ENCODE peak calls at places on chromosomes 5 and 9, in seven cellular contexts. W, Q, R, I, G, O and F are unnamed samples.

GRCh38 chr9:105098370-105098769 is 146.1 kb upstream of the SLC44A1 start:
- DNase-seq in W (no peak), Q (no peak), R (no peak), I (no peak), G (no peak), O (no peak), F (no peak)

GRCh38 chr9:129489838-129490582 is 130.9 kb downstream of the C9orf50 start:
- DNase-seq in W (no peak), Q (peak), R (peak), I (no peak), G (no peak), O (no peak), F (no peak)

GRCh38 chr5:113246371-113246870 is 188.4 kb downstream of the TSSK1B start:
- DNase-seq in W (no peak), Q (peak), R (peak), I (no peak), G (no peak), O (peak), F (no peak)

GRCh38 chr9:72150653-72151052 is 1.4 kb downstream of the GDA start:
- DNase-seq in W (no peak), Q (no peak), R (no peak), I (no peak), G (no peak), O (no peak), F (no peak)

GRCh38 chr9:134333874-134334581 is 7.8 kb downstream of the RXRA start:
- DNase-seq in W (no peak), Q (no peak), R (no peak), I (no peak), G (no peak), O (no peak), F (no peak)

GRCh38 chr5:139474815-139475791 is 4.3 kb downstream of the SMIM33 start:
- DNase-seq in W (no peak), Q (peak), R (peak), I (no peak), G (peak), O (peak), F (no peak)

GRCh38 chr5:87069974-87070608 is 197.6 kb upstream of the RASA1 start:
- DNase-seq in W (peak), Q (peak), R (peak), I (no peak), G (no peak), O (peak), F (no peak)

GRCh38 chr9:136603901-136604816 is 58.3 kb upstream of the NOTCH1 start:
- DNase-seq in W (no peak), Q (no peak), R (no peak), I (no peak), G (no peak), O (no peak), F (no peak)

GRCh38 chr9:80874276-80874675 is 815.1 kb downstream of the TLE1 start:
- DNase-seq in W (no peak), Q (peak), R (peak), I (no peak), G (no peak), O (peak), F (no peak)

GRCh38 chr9:93071464-93071863 is 13.0 kb downstream of the SUSD3 start:
- DNase-seq in W (no peak), Q (no peak), R (peak), I (peak), G (no peak), O (peak), F (no peak)

GRCh38 chr9:6566409-6567139 is 79.0 kb downstream of the GLDC start:
- DNase-seq in W (peak), Q (peak), R (peak), I (peak), G (no peak), O (peak), F (no peak)

GRCh38 chr9:109826554-109826953 is 46.6 kb downstream of the PALM2AKAP2 start:
- DNase-seq in W (no peak), Q (no peak), R (no peak), I (no peak), G (no peak), O (no peak), F (no peak)

GRCh38 chr9:76135902-76136301 is 245.4 kb downstream of the PCSK5 start:
- DNase-seq in W (no peak), Q (peak), R (no peak), I (no peak), G (no peak), O (peak), F (no peak)

GRCh38 chr9:132548971-132549649 is 33.3 kb upstream of the BARHL1 start:
- DNase-seq in W (peak), Q (no peak), R (peak), I (no peak), G (no peak), O (peak), F (no peak)

GRCh38 chr9:132622144-132622543 is 39.7 kb downstream of the BARHL1 start:
- DNase-seq in W (no peak), Q (peak), R (peak), I (no peak), G (peak), O (peak), F (no peak)

GRCh38 chr9:89606567-89607311 is 1.9 kb downstream of the GADD45G start:
- DNase-seq in W (peak), Q (no peak), R (peak), I (no peak), G (peak), O (peak), F (no peak)

GRCh38 chr9:111599092-111599947 is at the start of gene PTGR1:
- DNase-seq in W (peak), Q (peak), R (peak), I (peak), G (peak), O (peak), F (peak)

GRCh38 chr5:173495225-173495904 is 121.1 kb downstream of the BOD1 start:
- DNase-seq in W (no peak), Q (no peak), R (no peak), I (no peak), G (no peak), O (peak), F (no peak)

GRCh38 chr5:170576602-170577584 is 73.1 kb downstream of the KCNIP1 start:
- DNase-seq in W (no peak), Q (peak), R (no peak), I (no peak), G (no peak), O (no peak), F (no peak)

GRCh38 chr5:28281381-28281780 is 1243.0 kb upstream of the CDH9 start:
- DNase-seq in W (peak), Q (peak), R (peak), I (no peak), G (no peak), O (no peak), F (no peak)

GRCh38 chr9:86075132-86075807 is 24.1 kb downstream of the GOLM1 start:
- DNase-seq in W (no peak), Q (peak), R (peak), I (no peak), G (no peak), O (no peak), F (no peak)

DNA sequence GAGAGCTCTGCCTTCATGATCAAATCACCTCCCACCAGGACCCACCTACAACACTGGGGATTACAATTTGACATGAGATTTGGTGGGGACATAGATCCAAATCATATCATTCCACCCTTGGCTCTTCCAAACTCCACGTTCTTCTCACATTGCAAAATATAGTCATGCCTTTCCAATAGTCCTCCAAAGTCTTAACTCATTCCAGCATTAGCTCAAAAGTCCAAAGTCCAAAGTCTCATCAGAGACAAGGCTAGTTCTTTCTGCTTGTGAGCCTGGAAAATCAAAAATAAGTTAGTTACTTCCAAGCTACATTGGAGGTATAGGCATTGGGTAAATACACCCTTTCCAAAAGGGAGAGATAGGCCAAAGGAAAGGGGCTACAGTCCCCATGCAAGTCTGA is 186.9 kb upstream of the PAPPA start:
- DNase-seq in W (no peak), Q (no peak), R (no peak), I (no peak), G (no peak), O (no peak), F (no peak)
- TF ChIP-seq CTCF in W (no peak), Q (no peak), R (no peak), I (no peak), G (no peak), O (no peak), F (no peak)

GRCh38 chr5:80125022-80125961 is 90.1 kb downstream of the THBS4 start:
- DNase-seq in W (no peak), Q (no peak), R (no peak), I (no peak), G (no peak), O (no peak), F (no peak)
- TF ChIP-seq CTCF in W (no peak), Q (no peak), R (no peak), I (no peak), G (no peak), O (no peak), F (no peak)

GRCh38 chr5:318931-319601 is 2.4 kb upstream of the AHRR start:
- DNase-seq in W (no peak), Q (no peak), R (no peak), I (no peak), G (no peak), O (no peak), F (no peak)

GRCh38 chr5:315488-316209 is 5.9 kb upstream of the AHRR start:
- DNase-seq in W (no peak), Q (no peak), R (no peak), I (no peak), G (no peak), O (no peak), F (no peak)

GRCh38 chr5:318341-318897 is 3.1 kb upstream of the AHRR start:
- DNase-seq in W (peak), Q (peak), R (peak), I (no peak), G (no peak), O (peak), F (no peak)

GRCh38 chr5:316210-317085 is 5.1 kb upstream of the AHRR start:
- DNase-seq in W (no peak), Q (no peak), R (no peak), I (no peak), G (no peak), O (no peak), F (no peak)

GRCh38 chr5:317086-317811 is 4.3 kb upstream of the AHRR start:
- DNase-seq in W (no peak), Q (peak), R (peak), I (peak), G (no peak), O (peak), F (peak)
- TF ChIP-seq CTCF in W (peak), Q (peak), R (peak), I (peak), G (peak), O (peak), F (peak)

GRCh38 chr9:124312290-124313265 is 54.8 kb downstream of the NEK6 start:
- DNase-seq in W (no peak), Q (no peak), R (no peak), I (no peak), G (no peak), O (no peak), F (no peak)

GRCh38 chr9:124320062-124320973 is 62.6 kb downstream of the NEK6 start:
- DNase-seq in W (no peak), Q (peak), R (peak), I (peak), G (peak), O (peak), F (peak)

GRCh38 chr9:124311283-124311682 is 53.5 kb downstream of the NEK6 start:
- DNase-seq in W (no peak), Q (no peak), R (no peak), I (no peak), G (no peak), O (no peak), F (no peak)

GRCh38 chr9:124313940-124314339 is 56.2 kb downstream of the NEK6 start:
- DNase-seq in W (no peak), Q (no peak), R (no peak), I (no peak), G (no peak), O (no peak), F (no peak)

GRCh38 chr9:124315856-124316255 is 58.1 kb downstream of the NEK6 start:
- DNase-seq in W (no peak), Q (no peak), R (no peak), I (no peak), G (no peak), O (no peak), F (no peak)
- TF ChIP-seq CTCF in W (no peak), Q (no peak), R (no peak), I (no peak), G (no peak), O (no peak), F (no peak)

GRCh38 chr9:95507456-95508241 is 9.1 kb downstream of the PTCH1 start:
- DNase-seq in W (no peak), Q (peak), R (peak), I (peak), G (peak), O (peak), F (no peak)

GRCh38 chr9:95506692-95507455 is 9.9 kb downstream of the PTCH1 start:
- DNase-seq in W (no peak), Q (peak), R (peak), I (peak), G (no peak), O (peak), F (no peak)

GRCh38 chr9:95505072-95505471 is 11.7 kb downstream of the PTCH1 start:
- DNase-seq in W (no peak), Q (no peak), R (no peak), I (no peak), G (no peak), O (no peak), F (no peak)

GRCh38 chr9:95505676-95506437 is 10.9 kb downstream of the PTCH1 start:
- DNase-seq in W (no peak), Q (peak), R (peak), I (peak), G (no peak), O (peak), F (peak)

DNA sequence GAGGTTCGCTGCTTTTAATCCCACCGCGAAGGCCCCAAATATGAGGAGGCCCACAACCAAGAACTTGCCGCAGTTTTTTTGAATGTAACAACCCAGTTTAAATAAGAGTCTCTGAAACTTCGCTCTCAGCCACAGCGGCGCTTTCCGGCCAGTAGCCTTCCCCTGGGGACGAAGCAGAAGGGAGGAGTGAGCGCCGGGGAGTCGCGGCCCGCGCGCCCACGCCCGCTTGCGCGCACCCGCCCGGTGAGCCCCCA is 10.4 kb downstream of the PTCH1 start:
- DNase-seq in W (no peak), Q (peak), R (peak), I (peak), G (no peak), O (peak), F (no peak)
- TF ChIP-seq CTCF in W (no peak), Q (no peak), R (no peak), I (no peak), G (no peak), O (no peak), F (no peak)

DNA sequence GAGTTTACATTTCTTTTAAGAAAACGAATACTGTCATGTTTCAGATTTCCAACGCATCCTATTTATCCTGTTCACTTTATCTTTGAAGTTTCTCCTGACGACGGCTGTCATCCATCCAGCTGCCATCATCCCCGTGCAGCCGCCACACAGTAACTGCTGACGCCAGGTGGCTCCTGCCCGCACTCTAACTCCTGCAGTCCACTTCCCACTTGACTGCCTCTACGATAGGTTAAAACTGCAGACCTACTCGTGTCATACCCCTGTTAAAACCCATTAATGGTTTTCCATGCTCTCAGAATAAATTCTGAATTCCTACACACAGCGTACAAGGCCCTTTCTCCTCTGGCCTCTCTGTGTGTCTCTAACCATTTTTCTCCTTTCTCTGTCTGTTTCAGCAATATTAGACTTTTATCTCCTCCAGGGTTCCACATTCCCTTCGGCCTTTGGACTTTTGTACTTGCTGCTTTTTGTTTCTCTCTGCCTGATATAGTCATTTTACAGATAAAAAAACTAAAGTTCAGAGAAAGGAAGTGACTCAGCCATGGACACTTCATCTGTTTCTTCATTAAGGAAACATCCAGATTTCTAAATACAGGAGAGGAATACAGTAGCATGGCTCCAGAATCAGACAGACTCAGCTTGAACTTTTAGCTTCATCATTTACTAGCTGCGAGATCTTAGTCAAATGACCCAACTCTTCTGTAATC is 84.9 kb downstream of the ADAMTS12 start:
- DNase-seq in W (no peak), Q (peak), R (peak), I (no peak), G (no peak), O (peak), F (no peak)
- TF ChIP-seq CTCF in W (peak), Q (no peak), R (no peak), I (no peak), G (no peak), O (no peak), F (no peak)

GRCh38 chr5:108748354-108749129 is 845 bp downstream of the FER start:
- DNase-seq in W (peak), Q (peak), R (peak), I (peak), G (peak), O (peak), F (peak)
- TF ChIP-seq CTCF in W (peak), Q (no peak), R (no peak), I (peak), G (peak), O (no peak), F (peak)

DNA sequence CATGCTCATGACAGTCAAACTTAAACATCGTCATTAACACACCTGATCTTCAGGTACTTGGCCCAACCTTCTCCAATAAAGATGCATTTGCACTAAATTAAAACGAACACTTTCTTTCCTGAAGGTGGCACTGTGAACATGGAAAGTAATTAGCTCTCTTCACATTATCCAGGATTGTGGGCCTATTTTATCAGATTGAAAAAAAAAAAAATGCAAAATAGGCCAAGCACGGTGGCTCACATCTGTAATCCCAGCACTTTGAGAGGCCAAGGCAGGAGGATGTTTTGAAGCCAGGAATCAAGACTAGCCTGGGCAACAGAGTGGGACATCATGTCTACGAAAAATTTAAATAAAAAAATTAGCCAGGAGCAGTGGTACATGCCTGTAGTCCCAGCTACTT is 14.4 kb upstream of the CDC20B start:
- DNase-seq in W (no peak), Q (no peak), R (no peak), I (no peak), G (no peak), O (no peak), F (no peak)
- TF ChIP-seq CTCF in W (peak), Q (peak), R (peak), I (peak), G (no peak), O (peak), F (peak)